ENCODE peak calls at places on chromosomes 7 and 10, in five cellular contexts. H is PC-3, J is neural progenitor cell, O is HCT116, R is SK-N-SH. T is an unnamed sample.

GRCh38 chr7:157658851-157659412 is 322.1 kb downstream of the DNAJB6 start:
- DNase-seq in O (no peak), J (no peak), H (no peak), R (peak; percentile 62), T (no peak)

GRCh38 chr7:98988641-98989040 is 110.3 kb downstream of the TRRAP start:
- DNase-seq in O (no peak), H (no peak), R (no peak), J (no peak), T (no peak)

GRCh38 chr10:47421057-47421952 is 37.2 kb upstream of the ZNF488 start:
- DNase-seq in J (no peak), R (no peak), O (peak; percentile 64), H (peak; percentile 89), T (no peak)

GRCh38 chr10:6678211-6678803 is 98.2 kb upstream of the PRKCQ start:
- DNase-seq in H (peak; percentile 31), R (peak; percentile 48), J (peak; percentile 68), O (peak; percentile 47), T (peak; percentile 50)

GRCh38 chr7:81478664-81479063 is 291.2 kb downstream of the HGF start:
- DNase-seq in R (no peak), J (no peak), O (no peak), H (peak; percentile 59), T (no peak)

GRCh38 chr10:67779455-67780205 is 58.4 kb downstream of the DNAJC12 start:
- DNase-seq in R (peak; percentile 61), O (peak; percentile 75), J (peak; percentile 85), H (peak; percentile 95), T (peak; percentile 79)

GRCh38 chr10:70352401-70353097 is 29.9 kb downstream of the LRRC20 start:
- DNase-seq in R (peak; percentile 44), H (no peak), J (no peak), O (no peak), T (no peak)

GRCh38 chr7:18597759-18598158 is 102.2 kb downstream of the HDAC9 start:
- DNase-seq in H (no peak), J (no peak), R (no peak), O (no peak), T (no peak)

GRCh38 chr7:151115121-151115835 is 29.0 kb downstream of the AGAP3 start:
- DNase-seq in H (peak; percentile 23), R (peak; percentile 84), O (no peak), J (peak; percentile 79), T (no peak)

GRCh38 chr7:106566174-106566573 is 94.8 kb downstream of the CCDC71L start:
- DNase-seq in J (no peak), O (no peak), H (no peak), R (no peak), T (no peak)

GRCh38 chr7:130909881-130910672 is 176.1 kb upstream of the KLF14 start:
- DNase-seq in O (no peak), J (no peak), H (peak; percentile 35), R (no peak), T (no peak)

GRCh38 chr10:24209421-24209770 is 458 bp downstream of the KIAA1217 start:
- DNase-seq in J (peak; percentile 46), O (no peak), H (peak; percentile 72), R (peak; percentile 74), T (peak; percentile 27)

GRCh38 chr7:96084880-96085551 is 236.9 kb downstream of the SLC25A13 start:
- DNase-seq in H (peak; percentile 88), R (no peak), J (no peak), O (no peak), T (no peak)

GRCh38 chr10:123614888-123615287 is 51.3 kb upstream of the GPR26 start:
- DNase-seq in R (no peak), H (peak; percentile 64), O (peak; percentile 16), J (peak; percentile 94), T (peak; percentile 61)

GRCh38 chr10:86992456-86992855 is 24.2 kb downstream of the ADIRF start:
- DNase-seq in O (no peak), R (no peak), H (no peak), J (no peak), T (no peak)

GRCh38 chr10:72316748-72317435 is 37.8 kb downstream of the DNAJB12 start:
- DNase-seq in O (no peak), J (no peak), H (no peak), R (peak; percentile 79), T (no peak)

GRCh38 chr7:33716581-33717477 is 188.5 kb upstream of the BMPER start:
- DNase-seq in H (peak; percentile 78), O (peak; percentile 54), R (no peak), J (peak; percentile 55), T (peak; percentile 63)

GRCh38 chr10:86261933-86262665 is 104.5 kb downstream of the GRID1 start:
- DNase-seq in O (no peak), R (no peak), H (peak; percentile 48), J (peak; percentile 59), T (peak; percentile 85)

GRCh38 chr10:132142396-132143161 is 44.2 kb upstream of the DPYSL4 start:
- DNase-seq in O (no peak), R (peak; percentile 95), J (peak; percentile 71), H (peak; percentile 55), T (no peak)

GRCh38 chr7:135386181-135386580 is 123.7 kb downstream of the CNOT4 start:
- DNase-seq in R (no peak), H (peak; percentile 6), O (no peak), J (no peak), T (no peak)

GRCh38 chr10:80516506-80517075 is 21.1 kb upstream of the SH2D4B start:
- DNase-seq in R (no peak), J (no peak), H (no peak), O (no peak), T (no peak)

GRCh38 chr10:80515511-80515910 is 22.2 kb upstream of the SH2D4B start:
- DNase-seq in O (no peak), J (no peak), H (no peak), R (no peak), T (no peak)

GRCh38 chr10:80515941-80516340 is 21.8 kb upstream of the SH2D4B start:
- DNase-seq in O (no peak), J (no peak), R (no peak), H (no peak), T (no peak)

GRCh38 chr10:80511984-80512634 is 25.6 kb upstream of the SH2D4B start:
- DNase-seq in R (no peak), O (no peak), J (no peak), H (no peak), T (no peak)

GRCh38 chr10:80513106-80513505 is 24.6 kb upstream of the SH2D4B start:
- DNase-seq in R (no peak), J (no peak), H (no peak), O (no peak), T (no peak)
- TF ChIP-seq EZH2phosphoT487 in R (no peak), J (no peak), H (no peak), O (no peak), T (no peak)

GRCh38 chr10:35882422-35883150 is 240.5 kb upstream of the FZD8 start:
- DNase-seq in H (no peak), R (no peak), O (no peak), J (peak; percentile 59), T (no peak)
- TF ChIP-seq EZH2phosphoT487 in H (no peak), R (no peak), O (no peak), J (no peak), T (no peak)

GRCh38 chr7:155153676-155154075 is 83.6 kb downstream of the HTR5A start:
- DNase-seq in J (no peak), R (no peak), O (no peak), H (no peak), T (no peak)
- TF ChIP-seq EZH2phosphoT487 in J (no peak), R (no peak), O (no peak), H (no peak), T (no peak)

GRCh38 chr7:1531979-1532455 is 1.5 kb downstream of the MAFK start:
- DNase-seq in J (no peak), R (no peak), H (peak; percentile 34), O (no peak), T (no peak)

GRCh38 chr7:1533255-1533568 is 2.7 kb downstream of the MAFK start:
- DNase-seq in J (no peak), O (no peak), R (no peak), H (no peak), T (no peak)

GRCh38 chr7:1532456-1533254 is 2.2 kb downstream of the MAFK start:
- DNase-seq in H (peak; percentile 97), R (no peak), O (peak; percentile 43), J (no peak), T (no peak)

GRCh38 chr7:1530946-1531262 is 402 bp downstream of the MAFK start:
- DNase-seq in J (no peak), H (no peak), O (no peak), R (no peak), T (peak; percentile 28)

GRCh38 chr7:1531263-1531978 is 919 bp downstream of the MAFK start:
- DNase-seq in J (no peak), R (peak; percentile 76), H (peak; percentile 38), O (no peak), T (no peak)
- TF ChIP-seq EZH2phosphoT487 in J (no peak), R (no peak), H (no peak), O (no peak), T (no peak)

DNA sequence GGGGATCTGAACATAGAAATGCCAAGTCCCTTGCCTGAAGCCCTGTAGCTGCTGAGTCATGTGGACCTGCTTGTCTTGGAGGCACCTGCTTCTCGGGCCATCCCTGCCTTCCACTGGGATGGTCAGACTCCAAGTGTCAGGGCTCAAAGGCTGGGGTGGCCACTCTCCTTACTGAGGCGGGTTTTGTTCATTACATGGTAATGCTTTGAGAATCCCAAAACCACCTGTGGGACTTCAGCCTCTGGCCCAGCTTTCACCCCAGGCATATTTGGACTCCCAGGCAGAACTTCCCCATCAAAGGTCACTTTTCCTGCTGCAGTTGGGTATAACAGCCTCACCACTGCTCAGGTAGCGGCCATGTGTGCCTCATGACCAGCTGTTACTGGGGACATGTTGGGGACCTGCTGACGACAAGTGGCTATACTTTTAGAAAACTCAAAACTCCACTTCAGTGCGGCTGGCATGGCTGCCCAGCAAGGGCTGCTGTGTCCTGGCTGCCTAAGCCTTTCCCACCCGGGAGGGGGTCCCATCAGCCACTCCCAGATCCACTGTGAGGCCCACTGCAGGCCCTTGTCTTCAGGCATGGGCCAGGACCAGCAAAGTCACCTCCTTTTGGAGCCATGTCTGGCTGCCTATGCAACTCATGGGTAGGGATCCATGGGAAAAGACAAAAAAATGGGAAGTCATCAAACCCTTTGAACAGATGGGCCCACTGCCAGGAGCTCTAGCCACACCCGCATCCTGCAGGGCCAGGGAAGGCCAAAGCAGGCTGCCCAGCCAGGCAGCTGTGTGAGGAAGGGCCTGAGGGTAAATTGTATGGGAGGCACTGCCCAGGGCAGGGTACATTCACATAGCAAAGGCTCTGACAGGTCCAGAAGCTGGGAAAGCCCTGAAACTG is 96.7 kb downstream of the ARHGAP22 start:
- DNase-seq in R (no peak), H (peak; percentile 59), O (no peak), J (no peak), T (no peak)
- TF ChIP-seq EZH2phosphoT487 in R (no peak), H (no peak), O (no peak), J (no peak), T (no peak)

GRCh38 chr7:132077986-132078385 is 498.3 kb downstream of the PLXNA4 start:
- DNase-seq in O (no peak), R (peak; percentile 48), J (no peak), H (no peak), T (peak; percentile 88)
- TF ChIP-seq EZH2phosphoT487 in O (no peak), R (no peak), J (no peak), H (no peak), T (no peak)

DNA sequence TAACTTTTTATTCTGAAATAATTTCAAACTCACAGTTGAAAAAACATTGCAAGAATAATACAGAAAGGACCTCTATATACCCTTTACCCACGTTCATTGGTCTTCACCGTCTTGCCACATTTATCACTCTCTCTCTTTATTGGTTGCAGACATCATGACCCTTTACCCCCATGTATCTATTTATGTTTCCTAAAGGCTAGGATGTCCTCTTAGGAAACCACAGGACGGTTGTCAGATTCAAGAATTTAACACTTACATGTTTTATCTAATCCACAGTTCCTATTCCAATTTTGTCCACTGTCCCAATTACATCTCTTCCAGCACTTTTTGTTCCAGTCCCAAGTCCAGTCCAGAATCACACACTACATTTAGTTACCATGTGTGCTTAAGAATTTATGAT is 67.6 kb upstream of the FGFR2 start:
- DNase-seq in R (no peak), O (no peak), J (no peak), H (no peak), T (no peak)
- TF ChIP-seq EZH2phosphoT487 in R (no peak), O (no peak), J (no peak), H (no peak), T (no peak)

T was measured in MM.1S.